ENCODE peak calls at places on chromosomes 7 and 10, in four cellular contexts. One of them, this sample, is unnamed.

GRCh38 chr10:74932648-74933047 is 106.2 kb downstream of the KAT6B start:
- DNase-seq in heart right ventricle: peak
- DNase-seq in GM23338: no peak
- DNase-seq in A549: no peak
- DNase-seq in this sample: no peak

GRCh38 chr10:26481914-26482550 is 43.9 kb downstream of the APBB1IP start:
- DNase-seq in heart right ventricle: no peak
- DNase-seq in GM23338: no peak
- DNase-seq in A549: no peak
- DNase-seq in this sample: no peak

GRCh38 chr10:47291682-47292081 is 8.3 kb upstream of the GDF10 start:
- DNase-seq in heart right ventricle: no peak
- DNase-seq in GM23338: no peak
- DNase-seq in A549: no peak
- DNase-seq in this sample: no peak

GRCh38 chr10:32333849-32334248 is 13.1 kb downstream of the EPC1 start:
- DNase-seq in heart right ventricle: no peak
- DNase-seq in GM23338: no peak
- DNase-seq in A549: no peak
- DNase-seq in this sample: no peak

GRCh38 chr10:78648256-78648860 is 420.4 kb upstream of the ZMIZ1 start:
- DNase-seq in heart right ventricle: no peak
- DNase-seq in GM23338: no peak
- DNase-seq in A549: no peak
- DNase-seq in this sample: no peak

GRCh38 chr10:78798976-78799730 is 269.6 kb upstream of the ZMIZ1 start:
- DNase-seq in heart right ventricle: no peak
- DNase-seq in GM23338: no peak
- DNase-seq in A549: no peak
- DNase-seq in this sample: no peak

GRCh38 chr7:157984914-157985163 is 602.8 kb downstream of the PTPRN2 start:
- DNase-seq in heart right ventricle: no peak
- DNase-seq in GM23338: no peak
- DNase-seq in A549: no peak
- DNase-seq in this sample: no peak

GRCh38 chr7:158595068-158595467 is 7.4 kb upstream of the PTPRN2 start:
- DNase-seq in heart right ventricle: no peak
- DNase-seq in GM23338: no peak
- DNase-seq in A549: peak
- DNase-seq in this sample: no peak

GRCh38 chr7:129780257-129781127 is 169.0 kb downstream of the NRF1 start:
- DNase-seq in heart right ventricle: no peak
- DNase-seq in GM23338: peak
- DNase-seq in A549: peak
- DNase-seq in this sample: no peak

GRCh38 chr10:101768791-101769170 is 7.1 kb downstream of the FGF8 start:
- DNase-seq in heart right ventricle: no peak
- DNase-seq in GM23338: no peak
- DNase-seq in A549: no peak
- DNase-seq in this sample: no peak

DNA sequence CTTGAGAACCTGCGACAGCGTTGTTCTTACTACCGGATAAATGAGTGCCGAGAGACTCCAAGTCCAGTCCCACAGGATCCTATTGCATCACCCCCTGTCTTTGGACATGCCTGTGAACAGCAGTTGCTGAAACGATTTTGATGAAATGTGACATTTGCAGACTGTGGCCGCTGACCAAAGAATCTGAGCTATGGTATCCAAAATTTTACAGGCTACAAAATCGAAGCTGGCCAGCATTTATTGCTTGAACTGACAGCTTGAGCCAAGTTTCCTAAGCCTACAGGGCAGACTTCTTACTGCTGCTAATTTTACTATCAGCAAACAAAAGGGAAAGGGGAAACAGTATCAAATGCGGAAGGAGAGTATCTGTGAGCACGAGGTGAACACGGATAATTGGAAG is 12.1 kb upstream of the NPVF start:
- DNase-seq in heart right ventricle: no peak
- DNase-seq in GM23338: no peak
- DNase-seq in A549: no peak
- DNase-seq in this sample: peak
- H3K4me3 ChIP-seq in heart right ventricle: no peak
- H3K4me3 ChIP-seq in GM23338: no peak
- H3K4me3 ChIP-seq in A549: no peak
- H3K4me3 ChIP-seq in this sample: no peak

DNA sequence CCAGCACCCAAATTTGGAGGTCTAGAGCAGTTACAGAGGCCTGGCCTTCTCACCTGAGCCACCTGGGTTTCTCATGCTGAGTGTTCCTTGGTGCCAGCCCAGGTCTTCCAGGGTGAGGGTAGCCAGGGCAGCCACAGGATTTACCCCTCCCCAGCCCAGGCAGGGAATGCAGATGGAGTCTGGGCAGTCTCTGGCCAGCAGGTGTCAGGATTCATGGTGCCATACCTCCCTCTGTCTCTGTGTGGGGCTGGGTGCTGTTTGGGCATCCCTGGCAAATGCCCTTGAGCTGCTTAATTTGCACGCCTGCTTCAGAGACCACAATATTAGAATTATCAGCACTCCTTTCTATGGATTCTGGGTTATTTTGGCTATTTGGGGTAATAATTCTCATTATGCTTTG is 246.7 kb downstream of the GFRA1 start:
- DNase-seq in heart right ventricle: no peak
- DNase-seq in GM23338: peak
- DNase-seq in A549: no peak
- DNase-seq in this sample: no peak
- TF ChIP-seq CTCF in heart right ventricle: no peak
- TF ChIP-seq CTCF in GM23338: peak
- TF ChIP-seq CTCF in A549: no peak
- TF ChIP-seq CTCF in this sample: no peak

GRCh38 chr7:77271766-77272165 is 72.1 kb upstream of the FGL2 start:
- DNase-seq in heart right ventricle: no peak
- DNase-seq in GM23338: no peak
- DNase-seq in A549: no peak
- DNase-seq in this sample: no peak

GRCh38 chr7:77266162-77266807 is 66.7 kb upstream of the FGL2 start:
- DNase-seq in heart right ventricle: no peak
- DNase-seq in GM23338: no peak
- DNase-seq in A549: no peak
- DNase-seq in this sample: no peak

GRCh38 chr7:77270081-77270480 is 70.5 kb upstream of the FGL2 start:
- DNase-seq in heart right ventricle: no peak
- DNase-seq in GM23338: no peak
- DNase-seq in A549: no peak
- DNase-seq in this sample: no peak

GRCh38 chr7:77265666-77266065 is 66.0 kb upstream of the FGL2 start:
- DNase-seq in heart right ventricle: no peak
- DNase-seq in GM23338: no peak
- DNase-seq in A549: no peak
- DNase-seq in this sample: no peak

DNA sequence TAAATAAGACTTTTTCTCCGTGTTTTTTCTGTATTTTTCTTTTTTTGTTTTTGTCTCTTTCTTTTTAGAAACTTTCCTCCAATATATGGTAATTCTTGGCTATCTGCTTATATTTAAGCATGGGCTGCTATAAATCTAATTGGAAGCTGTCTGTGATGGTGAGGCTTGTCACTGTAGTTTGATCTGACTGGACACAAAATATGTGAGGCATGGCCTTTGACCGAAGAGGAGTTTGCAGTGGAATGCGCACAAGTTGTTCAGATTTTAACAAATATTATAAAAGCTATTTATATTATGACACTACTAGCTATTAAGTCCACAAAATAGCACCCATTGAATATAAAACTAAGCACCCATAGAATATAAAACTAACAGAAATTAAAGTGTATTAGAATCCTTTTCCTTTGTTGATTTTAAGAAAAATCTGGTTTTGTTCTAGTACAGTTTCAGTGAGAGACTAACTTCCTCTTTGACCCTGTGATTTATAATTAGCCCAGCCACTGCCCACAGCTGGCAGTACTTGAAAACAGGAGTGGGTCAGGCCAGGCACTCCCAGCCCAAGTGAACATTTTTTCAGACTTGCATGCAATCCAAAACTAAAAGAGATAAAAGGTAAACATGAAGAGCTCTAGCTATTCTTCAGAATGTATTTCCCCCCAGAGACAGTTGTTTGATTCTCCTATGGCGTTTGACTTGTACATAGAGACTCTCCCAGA is 69.9 kb upstream of the FGL2 start:
- DNase-seq in heart right ventricle: no peak
- DNase-seq in GM23338: no peak
- DNase-seq in A549: no peak
- DNase-seq in this sample: no peak
- H3K27ac ChIP-seq in heart right ventricle: no peak
- H3K27ac ChIP-seq in GM23338: no peak
- H3K27ac ChIP-seq in A549: no peak
- H3K27ac ChIP-seq in this sample: peak

GRCh38 chr7:1670894-1671875 is 1.1 kb downstream of the ELFN1 start:
- DNase-seq in heart right ventricle: no peak
- DNase-seq in GM23338: no peak
- DNase-seq in A549: no peak
- DNase-seq in this sample: peak
- H3K4me3 ChIP-seq in heart right ventricle: peak
- H3K4me3 ChIP-seq in GM23338: peak
- H3K4me3 ChIP-seq in A549: peak
- H3K4me3 ChIP-seq in this sample: no peak

DNA sequence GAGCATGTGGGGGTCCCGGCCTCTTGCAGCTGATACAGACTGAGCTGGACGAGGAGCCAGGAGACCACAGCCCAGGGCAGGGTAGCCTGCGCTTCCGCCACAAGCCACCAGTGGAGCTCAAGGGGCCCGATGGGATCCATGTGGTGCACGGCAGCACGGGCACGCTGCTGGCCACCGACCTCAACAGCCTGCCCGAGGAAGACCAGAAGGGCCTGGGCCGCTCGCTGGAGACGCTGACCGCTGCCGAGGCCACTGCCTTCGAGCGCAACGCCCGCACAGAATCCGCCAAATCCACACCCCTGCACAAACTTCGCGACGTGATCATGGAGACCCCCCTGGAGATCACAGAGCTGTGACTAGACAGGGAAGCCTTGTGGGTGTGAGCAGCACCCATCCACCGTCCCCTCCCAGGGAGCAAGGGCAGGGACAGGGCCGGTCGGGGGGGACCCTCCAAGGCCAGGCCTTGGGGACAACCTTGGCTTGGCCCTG is 36.1 kb downstream of the PSAP start:
- DNase-seq in heart right ventricle: no peak
- DNase-seq in GM23338: peak
- DNase-seq in A549: no peak
- DNase-seq in this sample: no peak
- TF ChIP-seq CTCF in heart right ventricle: no peak
- TF ChIP-seq CTCF in GM23338: peak
- TF ChIP-seq CTCF in A549: no peak
- TF ChIP-seq CTCF in this sample: no peak

GRCh38 chr10:71144824-71145223 is 67.5 kb upstream of the UNC5B start:
- DNase-seq in heart right ventricle: no peak
- DNase-seq in GM23338: no peak
- DNase-seq in A549: no peak
- DNase-seq in this sample: no peak

GRCh38 chr10:71145352-71145945 is 66.9 kb upstream of the UNC5B start:
- DNase-seq in heart right ventricle: no peak
- DNase-seq in GM23338: no peak
- DNase-seq in A549: no peak
- DNase-seq in this sample: no peak

GRCh38 chr10:71141528-71141927 is 70.8 kb upstream of the UNC5B start:
- DNase-seq in heart right ventricle: no peak
- DNase-seq in GM23338: no peak
- DNase-seq in A549: no peak
- DNase-seq in this sample: no peak

GRCh38 chr10:71143170-71143569 is 69.2 kb upstream of the UNC5B start:
- DNase-seq in heart right ventricle: peak
- DNase-seq in GM23338: no peak
- DNase-seq in A549: no peak
- DNase-seq in this sample: no peak

DNA sequence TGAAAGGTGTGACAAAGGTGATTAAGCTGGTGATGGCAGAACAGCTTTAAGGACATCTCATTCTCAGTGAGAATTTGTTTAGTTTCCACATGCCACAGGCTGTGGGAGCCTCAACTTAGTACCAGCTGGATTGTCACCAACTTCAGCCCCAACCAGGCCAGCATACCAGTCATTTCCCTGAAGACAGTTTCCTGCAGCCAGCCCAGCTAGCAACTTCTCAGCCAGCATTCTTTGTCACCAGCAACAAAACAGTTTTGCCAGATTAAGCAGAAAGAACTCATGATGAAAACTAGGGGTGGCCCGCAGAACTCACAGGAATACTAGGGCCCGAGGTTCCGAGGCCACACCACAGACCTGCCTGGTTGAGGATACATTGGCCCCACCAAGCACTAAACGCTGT is 68.8 kb upstream of the UNC5B start:
- DNase-seq in heart right ventricle: no peak
- DNase-seq in GM23338: no peak
- DNase-seq in A549: no peak
- DNase-seq in this sample: peak
- H3K27ac ChIP-seq in heart right ventricle: no peak
- H3K27ac ChIP-seq in GM23338: no peak
- H3K27ac ChIP-seq in A549: no peak
- H3K27ac ChIP-seq in this sample: peak

GRCh38 chr10:112957589-112958202 is 7.6 kb downstream of the TCF7L2 start:
- DNase-seq in heart right ventricle: no peak
- DNase-seq in GM23338: no peak
- DNase-seq in A549: no peak
- DNase-seq in this sample: no peak
- H3K4me3 ChIP-seq in heart right ventricle: no peak
- H3K4me3 ChIP-seq in GM23338: peak
- H3K4me3 ChIP-seq in A549: peak
- H3K4me3 ChIP-seq in this sample: no peak